ENCODE peak calls at places on chromosome 21, in nine cellular contexts. One of them, this sample, is unnamed.

GRCh38 chr21:14864211-14865021 is 200.4 kb downstream of the NRIP1 start:
- DNase-seq in left ventricle myocardium inferior: peak; percentile 64
- DNase-seq in effector memory CD4-positive, alpha-beta T cell: no peak
- DNase-seq in neuronal stem cell: peak; percentile 54
- DNase-seq in prostate gland: peak; percentile 57
- DNase-seq in Peyer's patch: peak; percentile 85
- DNase-seq in SJSA1: peak; percentile 59
- DNase-seq in ovary: peak; percentile 80
- DNase-seq in CD8-positive, alpha-beta T cell: no peak
- DNase-seq in this sample: peak; percentile 74

GRCh38 chr21:42411197-42411869 is 7.6 kb downstream of the UBASH3A start:
- DNase-seq in prostate gland: no peak
- DNase-seq in SJSA1: no peak
- DNase-seq in Peyer's patch: no peak
- DNase-seq in effector memory CD4-positive, alpha-beta T cell: no peak
- DNase-seq in neuronal stem cell: no peak
- DNase-seq in left ventricle myocardium inferior: no peak
- DNase-seq in CD8-positive, alpha-beta T cell: no peak
- DNase-seq in ovary: no peak
- DNase-seq in this sample: no peak

GRCh38 chr21:33587792-33588484 is 546 bp downstream of the DONSON start:
- DNase-seq in left ventricle myocardium inferior: no peak
- DNase-seq in neuronal stem cell: peak; percentile 23
- DNase-seq in CD8-positive, alpha-beta T cell: no peak
- DNase-seq in ovary: peak; percentile 60
- DNase-seq in prostate gland: peak; percentile 9
- DNase-seq in SJSA1: peak; percentile 60
- DNase-seq in effector memory CD4-positive, alpha-beta T cell: no peak
- DNase-seq in Peyer's patch: peak; percentile 66
- DNase-seq in this sample: no peak

GRCh38 chr21:32813265-32813903 is 41.8 kb upstream of the PAXBP1 start:
- DNase-seq in SJSA1: no peak
- DNase-seq in left ventricle myocardium inferior: no peak
- DNase-seq in ovary: peak; percentile 78
- DNase-seq in effector memory CD4-positive, alpha-beta T cell: no peak
- DNase-seq in CD8-positive, alpha-beta T cell: no peak
- DNase-seq in neuronal stem cell: peak; percentile 18
- DNase-seq in Peyer's patch: no peak
- DNase-seq in prostate gland: no peak
- DNase-seq in this sample: no peak

GRCh38 chr21:42375141-42375905 is 9.0 kb upstream of the TFF1 start:
- DNase-seq in SJSA1: no peak
- DNase-seq in CD8-positive, alpha-beta T cell: no peak
- DNase-seq in Peyer's patch: peak; percentile 81
- DNase-seq in left ventricle myocardium inferior: no peak
- DNase-seq in neuronal stem cell: no peak
- DNase-seq in prostate gland: no peak
- DNase-seq in effector memory CD4-positive, alpha-beta T cell: no peak
- DNase-seq in ovary: no peak
- DNase-seq in this sample: no peak

GRCh38 chr21:40049031-40049958 is 182.1 kb downstream of the PCP4 start:
- DNase-seq in effector memory CD4-positive, alpha-beta T cell: no peak
- DNase-seq in SJSA1: no peak
- DNase-seq in ovary: no peak
- DNase-seq in prostate gland: no peak
- DNase-seq in Peyer's patch: no peak
- DNase-seq in neuronal stem cell: no peak
- DNase-seq in left ventricle myocardium inferior: no peak
- DNase-seq in CD8-positive, alpha-beta T cell: no peak
- DNase-seq in this sample: no peak

GRCh38 chr21:43866659-43867331 is 1.8 kb downstream of the AGPAT3 start:
- DNase-seq in effector memory CD4-positive, alpha-beta T cell: peak; percentile 59
- DNase-seq in SJSA1: no peak
- DNase-seq in neuronal stem cell: no peak
- DNase-seq in prostate gland: peak; percentile 33
- DNase-seq in Peyer's patch: peak; percentile 86
- DNase-seq in ovary: peak; percentile 42
- DNase-seq in left ventricle myocardium inferior: no peak
- DNase-seq in CD8-positive, alpha-beta T cell: no peak
- DNase-seq in this sample: no peak

GRCh38 chr21:19048088-19048672 is 644.6 kb upstream of the TMPRSS15 start:
- DNase-seq in SJSA1: no peak
- DNase-seq in neuronal stem cell: no peak
- DNase-seq in left ventricle myocardium inferior: no peak
- DNase-seq in effector memory CD4-positive, alpha-beta T cell: no peak
- DNase-seq in CD8-positive, alpha-beta T cell: no peak
- DNase-seq in Peyer's patch: no peak
- DNase-seq in ovary: no peak
- DNase-seq in prostate gland: no peak
- DNase-seq in this sample: no peak

GRCh38 chr21:31872452-31873274 is at the start of gene HUNK:
- DNase-seq in prostate gland: peak; percentile 36
- DNase-seq in SJSA1: peak; percentile 60
- DNase-seq in neuronal stem cell: peak; percentile 73
- DNase-seq in left ventricle myocardium inferior: no peak
- DNase-seq in Peyer's patch: peak; percentile 75
- DNase-seq in effector memory CD4-positive, alpha-beta T cell: no peak
- DNase-seq in CD8-positive, alpha-beta T cell: no peak
- DNase-seq in ovary: peak; percentile 66
- DNase-seq in this sample: no peak

GRCh38 chr21:42527489-42528158 is 14.0 kb downstream of the SLC37A1 start:
- DNase-seq in prostate gland: no peak
- DNase-seq in neuronal stem cell: no peak
- DNase-seq in left ventricle myocardium inferior: no peak
- DNase-seq in effector memory CD4-positive, alpha-beta T cell: peak; percentile 27
- DNase-seq in CD8-positive, alpha-beta T cell: no peak
- DNase-seq in SJSA1: no peak
- DNase-seq in ovary: no peak
- DNase-seq in Peyer's patch: no peak
- DNase-seq in this sample: no peak

GRCh38 chr21:28237661-28238060 is 755.0 kb downstream of the LTN1 start:
- DNase-seq in prostate gland: no peak
- DNase-seq in neuronal stem cell: no peak
- DNase-seq in SJSA1: no peak
- DNase-seq in effector memory CD4-positive, alpha-beta T cell: no peak
- DNase-seq in ovary: no peak
- DNase-seq in left ventricle myocardium inferior: peak; percentile 18
- DNase-seq in Peyer's patch: no peak
- DNase-seq in CD8-positive, alpha-beta T cell: no peak
- DNase-seq in this sample: no peak

GRCh38 chr21:28235169-28235892 is 757.3 kb downstream of the LTN1 start:
- DNase-seq in Peyer's patch: no peak
- DNase-seq in CD8-positive, alpha-beta T cell: no peak
- DNase-seq in left ventricle myocardium inferior: peak; percentile 22
- DNase-seq in effector memory CD4-positive, alpha-beta T cell: no peak
- DNase-seq in ovary: no peak
- DNase-seq in prostate gland: no peak
- DNase-seq in neuronal stem cell: no peak
- DNase-seq in SJSA1: no peak
- DNase-seq in this sample: no peak

GRCh38 chr21:28233536-28234220 is 759.0 kb downstream of the LTN1 start:
- DNase-seq in SJSA1: no peak
- DNase-seq in left ventricle myocardium inferior: peak; percentile 15
- DNase-seq in neuronal stem cell: no peak
- DNase-seq in CD8-positive, alpha-beta T cell: no peak
- DNase-seq in prostate gland: no peak
- DNase-seq in effector memory CD4-positive, alpha-beta T cell: no peak
- DNase-seq in ovary: no peak
- DNase-seq in Peyer's patch: no peak
- DNase-seq in this sample: no peak

GRCh38 chr21:28240586-28240985 is 752.1 kb downstream of the LTN1 start:
- DNase-seq in ovary: no peak
- DNase-seq in neuronal stem cell: no peak
- DNase-seq in left ventricle myocardium inferior: no peak
- DNase-seq in effector memory CD4-positive, alpha-beta T cell: no peak
- DNase-seq in prostate gland: no peak
- DNase-seq in Peyer's patch: no peak
- DNase-seq in CD8-positive, alpha-beta T cell: no peak
- DNase-seq in SJSA1: no peak
- DNase-seq in this sample: no peak

DNA sequence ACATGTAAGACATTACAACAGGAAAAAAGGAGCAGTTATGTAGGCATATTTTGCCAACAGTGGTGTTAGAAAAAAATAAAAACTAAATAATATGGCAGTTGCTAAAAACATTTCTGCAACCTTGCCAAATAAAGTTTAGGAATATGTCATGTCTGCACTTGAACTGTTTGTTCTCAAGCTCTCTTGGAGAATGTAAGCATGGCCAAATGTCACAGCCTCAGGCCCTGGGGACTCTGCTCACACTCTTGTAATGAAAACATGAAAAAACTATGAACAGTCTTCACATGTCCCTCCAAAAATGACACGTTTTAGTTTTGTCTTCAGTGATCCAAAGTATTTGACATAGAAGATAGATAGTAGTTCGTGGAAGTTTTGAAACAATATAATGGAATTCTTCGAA is 753.3 kb downstream of the LTN1 start:
- DNase-seq in effector memory CD4-positive, alpha-beta T cell: no peak
- DNase-seq in CD8-positive, alpha-beta T cell: no peak
- DNase-seq in neuronal stem cell: no peak
- DNase-seq in ovary: peak; percentile 46
- DNase-seq in Peyer's patch: no peak
- DNase-seq in left ventricle myocardium inferior: peak; percentile 61
- DNase-seq in prostate gland: no peak
- DNase-seq in SJSA1: no peak
- DNase-seq in this sample: no peak
- H3K27ac ChIP-seq in effector memory CD4-positive, alpha-beta T cell: no peak overlapping the region
- H3K27ac ChIP-seq in CD8-positive, alpha-beta T cell: no peak overlapping the region
- H3K27ac ChIP-seq in neuronal stem cell: no peak overlapping the region
- H3K27ac ChIP-seq in ovary: no peak overlapping the region
- H3K27ac ChIP-seq in Peyer's patch: no peak overlapping the region
- H3K27ac ChIP-seq in left ventricle myocardium inferior: peak overlapping the region; percentile 33
- H3K27ac ChIP-seq in prostate gland: no peak overlapping the region
- H3K27ac ChIP-seq in SJSA1: no peak overlapping the region
- H3K27ac ChIP-seq in this sample: no peak overlapping the region

DNA sequence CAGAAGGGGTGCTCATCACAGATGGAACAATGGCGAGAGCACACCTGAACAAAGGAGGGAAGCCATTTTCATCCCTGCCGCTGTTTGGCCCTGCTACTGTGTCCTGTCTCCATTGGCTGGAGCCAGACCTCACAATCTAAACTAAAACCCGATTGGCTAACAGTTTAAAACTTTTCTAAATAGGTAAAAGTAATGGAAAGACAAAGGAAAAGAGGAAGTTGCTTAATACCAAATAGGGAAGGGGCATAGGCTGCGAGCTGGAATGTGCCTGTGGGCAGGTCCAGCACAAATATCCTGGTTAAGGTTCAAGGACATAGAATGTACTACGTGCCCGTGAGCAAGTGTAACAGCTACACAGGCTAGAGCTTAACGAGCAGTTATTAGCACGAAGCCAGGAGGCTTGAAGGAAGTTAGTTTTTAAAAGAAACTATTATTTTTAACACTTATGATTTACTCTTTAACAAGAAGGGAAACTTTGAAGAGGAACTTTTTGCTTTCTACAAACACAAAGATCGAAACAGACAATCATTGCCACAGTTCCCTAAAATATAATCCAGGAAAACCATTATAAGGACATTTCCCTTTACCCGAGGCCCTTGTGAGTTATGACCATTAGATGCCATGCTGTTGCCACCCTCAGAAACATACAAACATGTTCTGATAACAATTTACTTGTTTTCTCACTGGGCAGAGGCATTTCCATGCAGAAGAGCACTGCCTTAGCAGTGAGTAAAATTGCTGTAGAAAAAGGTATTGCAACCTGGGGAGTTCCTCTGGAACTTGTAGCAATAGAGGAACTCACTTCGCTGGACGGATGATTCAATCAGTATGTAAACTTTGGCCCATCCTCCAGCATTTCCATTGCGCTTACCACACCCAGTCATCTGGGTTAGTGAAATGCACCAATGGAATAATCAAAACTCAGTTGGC is 4.8 kb upstream of the PTTG1IP start:
- DNase-seq in CD8-positive, alpha-beta T cell: no peak
- DNase-seq in effector memory CD4-positive, alpha-beta T cell: no peak
- DNase-seq in ovary: no peak
- DNase-seq in prostate gland: no peak
- DNase-seq in Peyer's patch: peak; percentile 50
- DNase-seq in left ventricle myocardium inferior: peak; percentile 9
- DNase-seq in neuronal stem cell: no peak
- DNase-seq in SJSA1: no peak
- DNase-seq in this sample: no peak
- H3K27ac ChIP-seq in CD8-positive, alpha-beta T cell: no peak overlapping the region
- H3K27ac ChIP-seq in effector memory CD4-positive, alpha-beta T cell: no peak overlapping the region
- H3K27ac ChIP-seq in ovary: no peak overlapping the region
- H3K27ac ChIP-seq in prostate gland: no peak overlapping the region
- H3K27ac ChIP-seq in Peyer's patch: peak overlapping the region; percentile 76
- H3K27ac ChIP-seq in left ventricle myocardium inferior: peak overlapping the region; percentile 8
- H3K27ac ChIP-seq in neuronal stem cell: no peak overlapping the region
- H3K27ac ChIP-seq in SJSA1: peak overlapping the region; percentile 35
- H3K27ac ChIP-seq in this sample: no peak overlapping the region

DNA sequence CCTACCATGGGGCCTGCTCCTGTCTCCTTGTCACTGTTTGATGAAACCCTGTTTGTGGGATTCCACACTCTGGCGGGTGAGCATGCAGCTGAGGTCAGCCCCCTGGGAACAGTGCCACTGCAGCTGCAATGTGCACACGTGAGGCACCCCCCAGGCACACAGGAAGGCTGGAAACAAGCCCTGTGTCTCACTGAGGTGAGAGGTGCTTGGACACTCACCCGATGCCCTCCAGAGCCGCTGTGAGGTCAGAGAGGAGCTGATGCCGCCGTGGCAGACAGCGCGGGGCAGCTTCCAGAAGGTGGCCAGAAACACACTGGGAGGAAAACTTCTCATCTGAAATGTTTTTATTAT is 49.7 kb downstream of the SLX9 start:
- DNase-seq in effector memory CD4-positive, alpha-beta T cell: no peak
- DNase-seq in neuronal stem cell: no peak
- DNase-seq in Peyer's patch: no peak
- DNase-seq in left ventricle myocardium inferior: no peak
- DNase-seq in ovary: peak; percentile 66
- DNase-seq in prostate gland: no peak
- DNase-seq in SJSA1: no peak
- DNase-seq in CD8-positive, alpha-beta T cell: no peak
- DNase-seq in this sample: no peak
- H3K27ac ChIP-seq in effector memory CD4-positive, alpha-beta T cell: no peak overlapping the region
- H3K27ac ChIP-seq in neuronal stem cell: no peak overlapping the region
- H3K27ac ChIP-seq in Peyer's patch: peak overlapping the region; percentile 50
- H3K27ac ChIP-seq in left ventricle myocardium inferior: peak overlapping the region; percentile 71
- H3K27ac ChIP-seq in ovary: no peak overlapping the region
- H3K27ac ChIP-seq in prostate gland: no peak overlapping the region
- H3K27ac ChIP-seq in SJSA1: no peak overlapping the region
- H3K27ac ChIP-seq in CD8-positive, alpha-beta T cell: no peak overlapping the region
- H3K27ac ChIP-seq in this sample: no peak overlapping the region

DNA sequence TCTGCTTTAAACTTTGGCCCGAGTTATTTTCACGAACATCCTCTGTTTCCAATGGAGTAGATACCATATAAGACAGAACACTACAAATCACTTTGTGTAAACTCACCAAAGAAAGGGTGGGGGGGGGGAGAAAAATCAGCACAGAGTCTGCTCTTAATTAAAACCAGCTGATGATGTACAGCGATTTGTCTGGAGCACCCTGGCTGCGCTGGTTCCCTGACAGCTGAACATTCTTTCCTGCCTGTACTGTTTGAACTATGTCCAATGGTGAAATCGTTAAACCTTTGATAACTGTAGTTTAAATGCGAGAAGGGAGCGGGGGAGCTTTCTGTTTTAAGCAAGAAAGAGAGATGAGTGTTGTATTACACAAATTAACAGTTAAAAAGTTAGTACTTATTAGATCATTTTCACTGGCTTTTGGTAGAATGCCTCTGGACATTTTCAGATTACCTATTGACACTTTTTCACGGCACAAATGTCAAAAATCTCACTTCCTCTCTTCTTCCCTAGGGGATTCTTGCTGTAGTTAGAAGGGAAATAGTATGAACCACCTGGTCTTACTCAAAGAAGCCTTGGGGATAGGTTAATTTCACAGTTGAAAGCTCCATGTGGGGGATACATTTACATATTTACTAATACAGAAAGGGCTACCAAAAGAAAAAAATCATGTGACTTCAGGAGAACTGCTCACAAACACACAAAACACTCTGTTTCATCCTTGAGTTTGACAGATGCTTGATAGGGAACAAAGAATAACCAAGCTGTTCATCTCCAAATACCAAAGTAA is 140.2 kb upstream of the RUNX1 start:
- DNase-seq in CD8-positive, alpha-beta T cell: no peak
- DNase-seq in ovary: peak; percentile 52
- DNase-seq in left ventricle myocardium inferior: no peak
- DNase-seq in prostate gland: no peak
- DNase-seq in SJSA1: peak; percentile 48
- DNase-seq in Peyer's patch: no peak
- DNase-seq in neuronal stem cell: no peak
- DNase-seq in effector memory CD4-positive, alpha-beta T cell: no peak
- DNase-seq in this sample: no peak
- H3K27ac ChIP-seq in CD8-positive, alpha-beta T cell: no peak overlapping the region
- H3K27ac ChIP-seq in ovary: no peak overlapping the region
- H3K27ac ChIP-seq in left ventricle myocardium inferior: no peak overlapping the region
- H3K27ac ChIP-seq in prostate gland: no peak overlapping the region
- H3K27ac ChIP-seq in SJSA1: peak overlapping the region; percentile 1
- H3K27ac ChIP-seq in Peyer's patch: peak overlapping the region; percentile 24
- H3K27ac ChIP-seq in neuronal stem cell: no peak overlapping the region
- H3K27ac ChIP-seq in effector memory CD4-positive, alpha-beta T cell: no peak overlapping the region
- H3K27ac ChIP-seq in this sample: no peak overlapping the region